ENCODE peak calls at places on chromosomes 3 and 15, in nine cellular contexts. D is HEK293T, E is GM20000, M is endothelial cell, J is GM23248, V is NCI-H524, R is NCI-H748 treated with DMSO at 0.1 percent for 48 hours, S is cardiac fibroblast, I is anterior cingulate cortex. C is an unnamed sample.

GRCh38 chr15:74763416-74763815 is 14.8 kb downstream of the CYP1A2 start:
- DNase-seq in D (no peak), E (no peak), M (no peak), J (no peak), V (no peak), R (no peak), S (no peak), I (no peak), C (no peak)

GRCh38 chr3:59773970-59774369 is 724.1 kb upstream of the CFAP20DC start:
- DNase-seq in D (no peak), E (no peak), M (no peak), J (no peak), V (peak; percentile 89), R (no peak), S (no peak), I (no peak), C (no peak)

GRCh38 chr3:44016818-44017217 is 224.9 kb upstream of the TOPAZ1 start:
- DNase-seq in D (no peak), E (no peak), M (no peak), J (no peak), V (no peak), R (no peak), S (no peak), I (no peak), C (no peak)

GRCh38 chr3:80788914-80789313 is 972.5 kb downstream of the GBE1 start:
- DNase-seq in D (no peak), E (no peak), M (no peak), J (no peak), V (no peak), R (no peak), S (no peak), I (no peak), C (no peak)

GRCh38 chr3:152564454-152564853 is 270.5 kb upstream of the P2RY1 start:
- DNase-seq in D (no peak), E (no peak), M (no peak), J (no peak), V (no peak), R (no peak), S (peak; percentile 29), I (no peak), C (no peak)

GRCh38 chr15:90708516-90708915 is 8.6 kb upstream of the BLM start:
- DNase-seq in D (no peak), E (no peak), M (no peak), J (no peak), V (peak; percentile 60), R (no peak), S (no peak), I (no peak), C (no peak)

GRCh38 chr3:46901061-46901460 is 23.5 kb downstream of the PTH1R start:
- DNase-seq in D (no peak), E (no peak), M (no peak), J (no peak), V (no peak), R (no peak), S (no peak), I (no peak), C (no peak)

GRCh38 chr3:196741401-196741761 is 1.7 kb downstream of the PAK2 start:
- DNase-seq in D (no peak), E (no peak), M (no peak), J (no peak), V (no peak), R (no peak), S (no peak), I (no peak), C (no peak)

GRCh38 chr3:16140116-16140893 is 34.2 kb upstream of the GALNT15 start:
- DNase-seq in D (no peak), E (no peak), M (no peak), J (peak; percentile 76), V (no peak), R (no peak), S (peak; percentile 98), I (no peak), C (no peak)

GRCh38 chr15:28260722-28261121 is 61.3 kb downstream of the HERC2 start:
- DNase-seq in D (no peak), E (no peak), M (no peak), J (no peak), V (no peak), R (no peak), S (no peak), I (no peak), C (no peak)

GRCh38 chr3:106049876-106050275 is 181.1 kb upstream of the CBLB start:
- DNase-seq in D (no peak), E (no peak), M (no peak), J (no peak), V (no peak), R (no peak), S (no peak), I (no peak), C (no peak)

GRCh38 chr3:95097493-95097892 is 1034.6 kb downstream of the NSUN3 start:
- DNase-seq in D (peak; percentile 6), E (no peak), M (no peak), J (no peak), V (peak; percentile 36), R (no peak), S (no peak), I (no peak), C (no peak)

GRCh38 chr3:183494341-183494740 is 61.2 kb downstream of the KLHL6 start:
- DNase-seq in D (no peak), E (no peak), M (no peak), J (no peak), V (no peak), R (no peak), S (no peak), I (no peak), C (no peak)

GRCh38 chr3:14487086-14487485 is 53.1 kb downstream of the GRIP2 start:
- DNase-seq in D (no peak), E (no peak), M (no peak), J (no peak), V (no peak), R (no peak), S (no peak), I (no peak), C (no peak)

GRCh38 chr3:12454808-12455121 is 29.5 kb upstream of the TSEN2 start:
- DNase-seq in D (no peak), E (no peak), M (no peak), J (peak; percentile 48), V (no peak), R (no peak), S (no peak), I (no peak), C (no peak)

GRCh38 chr3:119817964-119818363 is 36.1 kb downstream of the NR1I2 start:
- DNase-seq in D (no peak), E (no peak), M (no peak), J (no peak), V (peak; percentile 17), R (no peak), S (no peak), I (no peak), C (no peak)

GRCh38 chr15:68407141-68407885 is 24.6 kb downstream of the ITGA11 start:
- DNase-seq in D (no peak), E (no peak), M (no peak), J (no peak), V (no peak), R (no peak), S (peak; percentile 65), I (no peak), C (no peak)

GRCh38 chr3:40621252-40621651 is 96.5 kb downstream of the ZNF621 start:
- DNase-seq in D (no peak), E (no peak), M (no peak), J (no peak), V (no peak), R (no peak), S (no peak), I (no peak), C (no peak)

GRCh38 chr3:138509586-138509985 is 75.2 kb downstream of the ESYT3 start:
- DNase-seq in D (no peak), E (no peak), M (no peak), J (peak; percentile 14), V (no peak), R (no peak), S (no peak), I (no peak), C (no peak)

GRCh38 chr15:70269991-70270751 is 172.5 kb upstream of the TLE3 start:
- DNase-seq in D (no peak), E (no peak), M (no peak), J (no peak), V (no peak), R (no peak), S (peak; percentile 75), I (no peak), C (no peak)

GRCh38 chr3:73086071-73086494 is 24.6 kb downstream of the EBLN2 start:
- DNase-seq in D (peak; percentile 51), E (peak; percentile 44), M (peak; percentile 63), J (peak; percentile 68), V (peak; percentile 32), R (peak; percentile 8), S (peak; percentile 58), I (no peak), C (peak; percentile 29)

GRCh38 chr3:108131795-108132134 is 40.9 kb upstream of the CD47 start:
- DNase-seq in D (no peak), E (no peak), M (no peak), J (peak; percentile 30), V (no peak), R (no peak), S (no peak), I (no peak), C (no peak)

GRCh38 chr15:75531041-75531450 is 48.1 kb downstream of the PTPN9 start:
- DNase-seq in D (no peak), E (no peak), M (no peak), J (peak; percentile 79), V (no peak), R (no peak), S (peak; percentile 68), I (no peak), C (no peak)

GRCh38 chr3:172355836-172356235 is 92.4 kb downstream of the GHSR start:
- DNase-seq in D (no peak), E (no peak), M (no peak), J (peak; percentile 87), V (no peak), R (no peak), S (peak; percentile 89), I (no peak), C (no peak)

GRCh38 chr3:110062711-110063110 is 725.4 kb upstream of the DPPA4 start:
- DNase-seq in D (no peak), E (no peak), M (no peak), J (peak; percentile 2), V (no peak), R (no peak), S (no peak), I (no peak), C (no peak)

GRCh38 chr3:37129871-37130270 is 44.5 kb downstream of the LRRFIP2 start:
- DNase-seq in D (no peak), E (no peak), M (no peak), J (peak; percentile 69), V (no peak), R (no peak), S (no peak), I (no peak), C (no peak)

GRCh38 chr15:46126581-46126980 is 491.8 kb downstream of the SQOR start:
- DNase-seq in D (no peak), E (no peak), M (no peak), J (peak; percentile 30), V (no peak), R (no peak), S (no peak), I (no peak), C (no peak)

C was measured in MM.1S.